ENCODE peak calls at places on chromosomes 16 and 17, in six cellular contexts. One of them, this sample, is unnamed.

GRCh38 chr17:921161-921560 is 58.4 kb downstream of the NXN start:
- DNase-seq in MM.1S: no peak
- DNase-seq in body of pancreas: no peak
- DNase-seq in prostate gland: peak; percentile 59
- DNase-seq in breast epithelium: no peak
- DNase-seq in left ventricle myocardium inferior: no peak
- DNase-seq in this sample: no peak

GRCh38 chr17:1029196-1029911 is 32.4 kb downstream of the TIMM22 start:
- DNase-seq in left ventricle myocardium inferior: peak; percentile 58
- DNase-seq in body of pancreas: no peak
- DNase-seq in MM.1S: no peak
- DNase-seq in breast epithelium: no peak
- DNase-seq in prostate gland: no peak
- DNase-seq in this sample: no peak

GRCh38 chr16:104828-105374 is 26.9 kb downstream of the MPG start:
- DNase-seq in prostate gland: no peak
- DNase-seq in MM.1S: no peak
- DNase-seq in breast epithelium: no peak
- DNase-seq in body of pancreas: no peak
- DNase-seq in left ventricle myocardium inferior: no peak
- DNase-seq in this sample: no peak

GRCh38 chr17:45006927-45007461 is 38.9 kb upstream of the C1QL1 start:
- DNase-seq in MM.1S: no peak
- DNase-seq in left ventricle myocardium inferior: no peak
- DNase-seq in breast epithelium: no peak
- DNase-seq in prostate gland: no peak
- DNase-seq in body of pancreas: no peak
- DNase-seq in this sample: no peak

GRCh38 chr17:82090549-82091263 is 7.3 kb downstream of the FASN start:
- DNase-seq in body of pancreas: no peak
- DNase-seq in breast epithelium: no peak
- DNase-seq in left ventricle myocardium inferior: peak; percentile 11
- DNase-seq in prostate gland: no peak
- DNase-seq in MM.1S: no peak
- DNase-seq in this sample: no peak

GRCh38 chr16:23952128-23953041 is 116.6 kb downstream of the PRKCB start:
- DNase-seq in body of pancreas: no peak
- DNase-seq in breast epithelium: no peak
- DNase-seq in left ventricle myocardium inferior: no peak
- DNase-seq in prostate gland: no peak
- DNase-seq in MM.1S: no peak
- DNase-seq in this sample: no peak

GRCh38 chr17:63140255-63140654 is 174.2 kb downstream of the TANC2 start:
- DNase-seq in breast epithelium: no peak
- DNase-seq in MM.1S: peak; percentile 88
- DNase-seq in body of pancreas: no peak
- DNase-seq in prostate gland: no peak
- DNase-seq in left ventricle myocardium inferior: no peak
- DNase-seq in this sample: no peak

GRCh38 chr17:75428775-75429469 is 23.4 kb upstream of the GRB2 start:
- DNase-seq in MM.1S: no peak
- DNase-seq in prostate gland: no peak
- DNase-seq in body of pancreas: no peak
- DNase-seq in left ventricle myocardium inferior: no peak
- DNase-seq in breast epithelium: no peak
- DNase-seq in this sample: no peak

GRCh38 chr16:29745126-29745852 is 501 bp downstream of the C16orf54 start:
- DNase-seq in breast epithelium: no peak
- DNase-seq in left ventricle myocardium inferior: peak; percentile 20
- DNase-seq in MM.1S: peak; percentile 45
- DNase-seq in prostate gland: no peak
- DNase-seq in body of pancreas: no peak
- DNase-seq in this sample: peak; percentile 78

GRCh38 chr17:41352597-41353366 is 2.2 kb upstream of the KRT33A start:
- DNase-seq in left ventricle myocardium inferior: no peak
- DNase-seq in body of pancreas: no peak
- DNase-seq in MM.1S: no peak
- DNase-seq in prostate gland: no peak
- DNase-seq in breast epithelium: no peak
- DNase-seq in this sample: no peak

GRCh38 chr16:10961231-10961630 is 16.9 kb downstream of the CLEC16A start:
- DNase-seq in breast epithelium: no peak
- DNase-seq in prostate gland: no peak
- DNase-seq in MM.1S: no peak
- DNase-seq in left ventricle myocardium inferior: no peak
- DNase-seq in body of pancreas: no peak
- DNase-seq in this sample: no peak

GRCh38 chr16:27238016-27238587 is 30.5 kb downstream of the NSMCE1 start:
- DNase-seq in prostate gland: no peak
- DNase-seq in body of pancreas: no peak
- DNase-seq in MM.1S: no peak
- DNase-seq in breast epithelium: no peak
- DNase-seq in left ventricle myocardium inferior: no peak
- DNase-seq in this sample: peak; percentile 37

GRCh38 chr17:48051706-48052486 is 3.7 kb downstream of the NFE2L1 start:
- DNase-seq in left ventricle myocardium inferior: peak; percentile 74
- DNase-seq in breast epithelium: peak; percentile 77
- DNase-seq in prostate gland: peak; percentile 28
- DNase-seq in body of pancreas: peak; percentile 37
- DNase-seq in MM.1S: no peak
- DNase-seq in this sample: no peak

GRCh38 chr17:42436401-42436800 is 13.3 kb upstream of the CAVIN1 start:
- DNase-seq in breast epithelium: no peak
- DNase-seq in left ventricle myocardium inferior: no peak
- DNase-seq in MM.1S: no peak
- DNase-seq in prostate gland: no peak
- DNase-seq in body of pancreas: no peak
- DNase-seq in this sample: no peak

GRCh38 chr16:71855937-71856662 is 10.3 kb downstream of the ATXN1L start:
- DNase-seq in left ventricle myocardium inferior: no peak
- DNase-seq in prostate gland: no peak
- DNase-seq in MM.1S: no peak
- DNase-seq in body of pancreas: no peak
- DNase-seq in breast epithelium: no peak
- DNase-seq in this sample: no peak

GRCh38 chr17:20184977-20185619 is 175.9 kb downstream of the SPECC1 start:
- DNase-seq in prostate gland: no peak
- DNase-seq in breast epithelium: no peak
- DNase-seq in left ventricle myocardium inferior: no peak
- DNase-seq in body of pancreas: no peak
- DNase-seq in MM.1S: no peak
- DNase-seq in this sample: no peak

GRCh38 chr16:67917140-67917851 is 14.4 kb downstream of the CTRL start:
- DNase-seq in body of pancreas: no peak
- DNase-seq in MM.1S: no peak
- DNase-seq in left ventricle myocardium inferior: peak; percentile 55
- DNase-seq in breast epithelium: no peak
- DNase-seq in prostate gland: no peak
- DNase-seq in this sample: no peak

GRCh38 chr16:20114356-20114755 is 40.7 kb upstream of the GPR139 start:
- DNase-seq in left ventricle myocardium inferior: no peak
- DNase-seq in breast epithelium: peak; percentile 56
- DNase-seq in body of pancreas: peak; percentile 54
- DNase-seq in MM.1S: no peak
- DNase-seq in prostate gland: peak; percentile 93
- DNase-seq in this sample: no peak

GRCh38 chr17:16351831-16352230 is 1.4 kb downstream of the CENPV start:
- DNase-seq in MM.1S: no peak
- DNase-seq in body of pancreas: no peak
- DNase-seq in prostate gland: no peak
- DNase-seq in left ventricle myocardium inferior: no peak
- DNase-seq in breast epithelium: no peak
- DNase-seq in this sample: no peak

GRCh38 chr17:56665864-56666263 is 72.4 kb downstream of the NOG start:
- DNase-seq in breast epithelium: no peak
- DNase-seq in body of pancreas: no peak
- DNase-seq in prostate gland: no peak
- DNase-seq in left ventricle myocardium inferior: no peak
- DNase-seq in MM.1S: no peak
- DNase-seq in this sample: no peak

GRCh38 chr16:80527297-80527696 is 13.5 kb upstream of the DYNLRB2 start:
- DNase-seq in left ventricle myocardium inferior: no peak
- DNase-seq in prostate gland: no peak
- DNase-seq in breast epithelium: no peak
- DNase-seq in MM.1S: peak; percentile 57
- DNase-seq in body of pancreas: no peak
- DNase-seq in this sample: peak; percentile 52

GRCh38 chr17:50952889-50953288 is 86.7 kb upstream of the TOB1 start:
- DNase-seq in breast epithelium: no peak
- DNase-seq in left ventricle myocardium inferior: no peak
- DNase-seq in body of pancreas: no peak
- DNase-seq in MM.1S: no peak
- DNase-seq in prostate gland: no peak
- DNase-seq in this sample: no peak

GRCh38 chr17:50949128-50950001 is 83.2 kb upstream of the TOB1 start:
- DNase-seq in left ventricle myocardium inferior: no peak
- DNase-seq in body of pancreas: no peak
- DNase-seq in MM.1S: no peak
- DNase-seq in breast epithelium: peak; percentile 57
- DNase-seq in prostate gland: no peak
- DNase-seq in this sample: no peak

GRCh38 chr17:50948711-50949110 is 82.6 kb upstream of the TOB1 start:
- DNase-seq in MM.1S: no peak
- DNase-seq in left ventricle myocardium inferior: no peak
- DNase-seq in breast epithelium: no peak
- DNase-seq in body of pancreas: peak; percentile 18
- DNase-seq in prostate gland: no peak
- DNase-seq in this sample: no peak

GRCh38 chr17:50947844-50948514 is 81.8 kb upstream of the TOB1 start:
- DNase-seq in body of pancreas: peak; percentile 90
- DNase-seq in MM.1S: no peak
- DNase-seq in prostate gland: peak; percentile 85
- DNase-seq in left ventricle myocardium inferior: peak; percentile 65
- DNase-seq in breast epithelium: peak; percentile 76
- DNase-seq in this sample: no peak

GRCh38 chr17:50950002-50950877 is 84.1 kb upstream of the TOB1 start:
- DNase-seq in left ventricle myocardium inferior: peak; percentile 77
- DNase-seq in prostate gland: peak; percentile 67
- DNase-seq in body of pancreas: peak; percentile 78
- DNase-seq in MM.1S: peak; percentile 68
- DNase-seq in breast epithelium: peak; percentile 85
- DNase-seq in this sample: peak; percentile 79
- TF ChIP-seq CTCF in left ventricle myocardium inferior: peak; percentile 85
- TF ChIP-seq CTCF in prostate gland: peak; percentile 91
- TF ChIP-seq CTCF in body of pancreas: peak; percentile 91
- TF ChIP-seq CTCF in MM.1S: peak; percentile 92
- TF ChIP-seq CTCF in breast epithelium: peak; percentile 87
- TF ChIP-seq CTCF in this sample: peak; percentile 89

DNA sequence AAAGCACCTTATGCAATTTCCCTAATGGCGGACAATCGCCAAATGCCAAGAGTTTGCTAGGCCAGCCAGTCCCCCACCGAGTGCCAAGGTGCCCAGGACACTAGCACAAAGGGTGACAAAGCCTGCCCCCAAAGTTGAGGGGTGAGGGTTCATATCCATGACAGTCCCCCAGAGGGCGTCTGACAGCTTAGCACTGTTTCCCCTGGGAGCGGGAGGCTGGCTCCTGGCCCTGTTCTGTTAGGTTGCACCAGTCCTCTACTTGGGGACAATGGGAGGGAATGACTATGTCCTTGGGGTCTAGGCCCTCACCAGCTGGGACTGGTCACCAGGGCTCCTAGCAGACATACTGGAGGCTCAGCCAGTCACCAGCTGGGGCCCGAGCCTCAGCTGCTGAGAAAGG is 66.9 kb downstream of the MYO18A start:
- DNase-seq in MM.1S: no peak
- DNase-seq in body of pancreas: no peak
- DNase-seq in prostate gland: no peak
- DNase-seq in breast epithelium: no peak
- DNase-seq in left ventricle myocardium inferior: no peak
- DNase-seq in this sample: no peak
- TF ChIP-seq CTCF in MM.1S: no peak
- TF ChIP-seq CTCF in body of pancreas: no peak
- TF ChIP-seq CTCF in prostate gland: no peak
- TF ChIP-seq CTCF in breast epithelium: no peak
- TF ChIP-seq CTCF in left ventricle myocardium inferior: no peak
- TF ChIP-seq CTCF in this sample: no peak

GRCh38 chr17:31490019-31490383 is 98.5 kb downstream of the RAB11FIP4 start:
- DNase-seq in MM.1S: no peak
- DNase-seq in left ventricle myocardium inferior: no peak
- DNase-seq in body of pancreas: no peak
- DNase-seq in prostate gland: no peak
- DNase-seq in breast epithelium: no peak
- DNase-seq in this sample: no peak

GRCh38 chr17:31488264-31488981 is 96.9 kb downstream of the RAB11FIP4 start:
- DNase-seq in MM.1S: peak; percentile 34
- DNase-seq in prostate gland: no peak
- DNase-seq in body of pancreas: peak; percentile 66
- DNase-seq in breast epithelium: no peak
- DNase-seq in left ventricle myocardium inferior: no peak
- DNase-seq in this sample: no peak

GRCh38 chr17:31489295-31490018 is 98.0 kb downstream of the RAB11FIP4 start:
- DNase-seq in MM.1S: no peak
- DNase-seq in prostate gland: no peak
- DNase-seq in breast epithelium: no peak
- DNase-seq in left ventricle myocardium inferior: no peak
- DNase-seq in body of pancreas: peak; percentile 91
- DNase-seq in this sample: no peak

GRCh38 chr17:31487648-31488263 is 96.3 kb downstream of the RAB11FIP4 start:
- DNase-seq in breast epithelium: peak; percentile 96
- DNase-seq in body of pancreas: peak; percentile 97
- DNase-seq in prostate gland: peak; percentile 95
- DNase-seq in MM.1S: peak; percentile 97
- DNase-seq in left ventricle myocardium inferior: peak; percentile 85
- DNase-seq in this sample: peak; percentile 99

DNA sequence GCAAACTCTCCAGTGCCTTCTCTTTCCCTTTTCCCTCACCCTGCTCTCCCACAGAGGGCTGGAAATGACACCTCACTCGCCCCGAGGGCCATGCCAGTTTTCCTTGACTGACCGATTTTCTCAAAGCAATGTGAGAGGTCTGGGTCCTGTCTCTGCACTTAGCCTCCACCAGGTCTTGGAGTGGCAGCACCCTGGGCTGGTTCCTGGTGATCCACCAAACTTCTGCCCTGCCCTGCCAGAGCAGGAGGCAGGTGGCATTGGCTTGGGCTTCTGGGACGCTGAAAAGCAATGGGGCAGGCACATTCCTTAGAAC is 97.5 kb downstream of the RAB11FIP4 start:
- DNase-seq in MM.1S: peak; percentile 7
- DNase-seq in prostate gland: no peak
- DNase-seq in breast epithelium: no peak
- DNase-seq in body of pancreas: no peak
- DNase-seq in left ventricle myocardium inferior: no peak
- DNase-seq in this sample: no peak
- TF ChIP-seq CTCF in MM.1S: no peak
- TF ChIP-seq CTCF in prostate gland: no peak
- TF ChIP-seq CTCF in breast epithelium: peak; percentile 10
- TF ChIP-seq CTCF in body of pancreas: peak; percentile 2
- TF ChIP-seq CTCF in left ventricle myocardium inferior: peak; percentile 8
- TF ChIP-seq CTCF in this sample: no peak

DNA sequence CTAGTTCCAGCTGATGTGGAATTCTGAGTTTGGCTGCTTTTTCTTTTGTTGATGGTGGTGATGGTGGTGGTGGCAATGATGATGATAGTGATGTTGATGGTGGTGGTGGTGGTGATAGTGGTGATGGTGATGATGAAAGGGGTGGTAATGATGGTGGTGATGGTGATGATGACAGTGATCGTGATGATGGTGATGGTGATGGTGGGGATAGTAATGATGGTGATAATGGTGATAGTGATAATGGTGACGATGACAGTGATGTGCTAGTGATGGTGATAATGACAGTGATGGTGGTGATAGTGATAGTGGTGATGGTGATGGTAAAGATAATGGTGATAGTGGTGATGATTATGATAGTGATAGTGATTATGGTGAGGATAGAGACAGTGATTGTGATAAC is 61.5 kb downstream of the BMERB1 start:
- DNase-seq in left ventricle myocardium inferior: no peak
- DNase-seq in body of pancreas: no peak
- DNase-seq in MM.1S: no peak
- DNase-seq in breast epithelium: no peak
- DNase-seq in prostate gland: no peak
- DNase-seq in this sample: no peak
- TF ChIP-seq CTCF in left ventricle myocardium inferior: no peak
- TF ChIP-seq CTCF in body of pancreas: no peak
- TF ChIP-seq CTCF in MM.1S: no peak
- TF ChIP-seq CTCF in breast epithelium: no peak
- TF ChIP-seq CTCF in prostate gland: no peak
- TF ChIP-seq CTCF in this sample: no peak

This sample was measured in GM10248.